ENCODE peak calls at places on chromosome 18, in eight cellular contexts. C is T-helper 1 cell; O is fibroblast of the aortic adventitia; S is psoas muscle; B is activated CD4-positive, alpha-beta T cell treated with anti-CD3 and anti-CD28 coated beads for 48 hours; T is stimulated activated CD8-positive, alpha-beta memory T cell treated with anti-CD3 and anti-CD28 coated beads, Interleukin-4, amount 100 ng/mL, for 24 hours; R is HFFc6; M is neural crest cell. J is an unnamed sample.

GRCh38 chr18:57859314-57859713 is 56.2 kb upstream of the ATP8B1 start:
- DNase-seq in R (no peak), B (peak; percentile 14), C (no peak), O (no peak), T (no peak), M (no peak), S (no peak), J (peak; percentile 51)

GRCh38 chr18:32425466-32425865 is 45.2 kb downstream of the GAREM1 start:
- DNase-seq in O (peak; percentile 77), T (no peak), C (no peak), B (no peak), M (no peak), R (no peak), S (no peak), J (no peak)

GRCh38 chr18:23067236-23067635 is 68.0 kb upstream of the CABLES1 start:
- DNase-seq in B (no peak), C (peak; percentile 44), R (peak; percentile 13), S (no peak), O (no peak), T (no peak), M (no peak), J (peak; percentile 30)

GRCh38 chr18:70073442-70073841 is 125.8 kb upstream of the CD226 start:
- DNase-seq in B (no peak), O (no peak), M (no peak), C (no peak), S (no peak), R (no peak), T (no peak), J (no peak)

GRCh38 chr18:48902856-48903601 is 47.7 kb downstream of the SMAD7 start:
- DNase-seq in B (no peak), C (no peak), R (no peak), M (no peak), O (peak; percentile 88), S (peak; percentile 82), T (no peak), J (peak; percentile 33)

GRCh38 chr18:36247036-36247435 is 50.5 kb upstream of the FHOD3 start:
- DNase-seq in C (no peak), M (no peak), O (no peak), R (peak; percentile 49), B (no peak), S (no peak), T (no peak), J (peak; percentile 74)

GRCh38 chr18:3281456-3282400 is 19.8 kb downstream of the MYL12B start:
- DNase-seq in S (no peak), B (no peak), T (no peak), R (peak; percentile 80), O (peak; percentile 93), C (peak; percentile 73), M (no peak), J (peak; percentile 77)

GRCh38 chr18:9730786-9731185 is 22.7 kb downstream of the RAB31 start:
- DNase-seq in R (no peak), C (no peak), O (no peak), T (no peak), S (no peak), B (no peak), M (no peak), J (no peak)

GRCh38 chr18:8959551-8960135 is 142.9 kb upstream of the NDUFV2 start:
- DNase-seq in C (no peak), T (no peak), R (no peak), M (no peak), B (no peak), O (no peak), S (no peak), J (no peak)

GRCh38 chr18:8699948-8700347 is 5.4 kb upstream of the MTCL1 start:
- DNase-seq in C (no peak), B (no peak), O (peak; percentile 72), M (no peak), T (no peak), R (no peak), S (no peak), J (no peak)

GRCh38 chr18:76885011-76885410 is 62.7 kb downstream of the ZNF236 start:
- DNase-seq in O (no peak), B (no peak), R (no peak), C (no peak), S (no peak), M (no peak), T (no peak), J (no peak)

J was measured in EL.